ENCODE peak calls at places on chromosomes 7 and 10, in four cellular contexts. S, Z, A and X are unnamed samples. For H3K79me1, the result is how much of the 10 kb centered on the place peaks cover.

GRCh38 chr10:129719889-129720590 is 244.0 kb downstream of the EBF3 start:
- DNase-seq in A (no peak), Z (no peak), S (no peak), X (no peak)

GRCh38 chr10:100315603-100316002 is 14.4 kb downstream of the PKD2L1 start:
- DNase-seq in Z (no peak), S (no peak), A (no peak), X (peak)

GRCh38 chr7:115087437-115087836 is 165.5 kb downstream of the MDFIC start:
- DNase-seq in S (peak), A (no peak), Z (peak), X (peak)

GRCh38 chr7:27740449-27741086 is 606 bp downstream of the TAX1BP1 start:
- DNase-seq in A (peak), S (peak), Z (peak), X (peak)

GRCh38 chr10:27998178-27998953 is 513 bp downstream of the ODAD2 start:
- DNase-seq in A (peak), Z (no peak), S (peak), X (peak)

GRCh38 chr10:103696411-103697145 is 158.8 kb downstream of the SH3PXD2A start:
- DNase-seq in S (peak), A (peak), Z (peak), X (peak)

GRCh38 chr10:71812016-71812912 is 38.8 kb downstream of the PSAP start:
- DNase-seq in S (peak), Z (no peak), A (peak), X (peak)

GRCh38 chr10:132001238-132001977 is 19.7 kb upstream of the BNIP3 start:
- DNase-seq in S (peak), A (peak), Z (no peak), X (peak)

DNA sequence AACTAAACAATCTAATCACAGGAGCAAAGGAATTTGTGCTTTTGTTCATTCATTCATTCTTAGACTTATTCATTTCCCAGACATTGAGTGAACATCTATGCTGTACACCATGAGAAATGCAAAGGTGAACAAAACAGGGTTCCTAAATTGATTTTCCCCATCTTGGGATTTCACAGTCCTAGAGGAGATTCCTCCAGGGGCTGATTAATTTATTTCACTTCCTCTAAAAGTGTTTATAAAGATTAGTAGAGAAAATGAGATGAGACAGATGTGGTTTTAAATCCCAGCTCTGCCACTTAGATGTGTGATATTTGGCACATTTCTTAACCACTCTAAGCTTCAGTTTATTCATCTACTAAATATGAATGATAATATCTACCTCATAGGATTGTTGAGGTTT is 8.9 kb downstream of the CCDC71L start:
- DNase-seq in S (no peak), A (no peak), Z (no peak), X (no peak)
- H4K5ac ChIP-seq in S (no peak), A (no peak), Z (no peak), X (no peak)

DNA sequence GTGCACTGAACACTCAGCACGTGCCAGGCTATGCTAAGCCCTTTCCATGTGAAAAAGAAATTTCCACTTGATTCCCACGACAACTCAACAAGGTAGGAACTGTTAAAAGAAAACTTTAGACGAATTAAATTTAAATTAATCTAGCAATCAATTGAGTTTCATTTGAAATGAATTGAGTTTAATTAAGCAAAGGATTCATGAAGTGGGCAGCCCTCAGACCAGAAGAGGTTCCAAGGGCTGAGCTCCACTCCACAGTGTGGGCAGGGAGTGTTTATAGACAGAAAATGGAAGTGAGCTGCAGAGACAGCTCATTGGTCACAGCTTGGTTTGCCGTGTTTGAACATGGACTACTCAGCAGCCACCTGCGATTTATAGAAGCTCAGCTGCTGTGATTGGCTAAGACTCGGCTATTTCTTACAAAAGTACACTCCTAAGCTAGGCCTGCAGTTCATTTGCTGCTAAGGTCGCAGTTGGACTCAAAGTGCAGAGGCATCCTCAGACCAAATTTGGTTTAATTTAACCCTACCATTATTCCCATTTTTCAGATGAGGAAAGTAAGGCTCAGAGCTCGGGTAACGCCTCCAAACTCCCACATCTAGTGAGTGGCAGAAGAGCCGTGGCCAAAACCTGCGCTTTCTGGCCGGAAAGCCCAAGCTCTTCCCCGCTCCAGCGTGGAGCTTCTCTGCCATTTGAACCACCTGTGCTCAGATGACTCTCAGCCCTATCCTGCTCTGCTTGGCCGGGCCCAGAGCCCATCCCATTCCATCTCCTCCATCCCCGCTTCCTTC is 24.9 kb downstream of the CALML3 start:
- DNase-seq in A (no peak), Z (no peak), S (no peak), X (no peak)
- H3K79me1 ChIP-seq in A (under half), Z (under half), S (under half), X (under half)

DNA sequence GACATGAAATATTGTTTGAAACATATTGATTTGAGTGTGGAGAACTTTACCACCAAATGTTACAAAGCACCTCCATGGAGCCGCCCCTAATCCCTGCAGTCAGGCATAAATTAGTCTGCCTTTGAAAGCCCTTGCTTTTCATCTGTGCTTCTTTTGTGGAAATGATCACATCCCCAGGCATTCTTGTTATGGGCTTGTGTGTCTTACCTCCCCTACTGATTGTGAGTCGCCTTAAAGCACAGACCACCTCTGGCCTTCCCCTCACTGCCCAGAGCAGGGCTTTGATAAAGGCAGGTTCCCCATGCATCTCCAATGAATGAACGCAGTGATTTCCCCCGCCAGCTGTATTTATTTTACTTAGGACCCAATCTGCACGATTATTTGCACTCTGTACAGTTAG is 108.0 kb downstream of the CUBN start:
- DNase-seq in S (peak), Z (no peak), A (no peak), X (peak)
- H3K27ac ChIP-seq in S (no peak), Z (no peak), A (no peak), X (peak)

DNA sequence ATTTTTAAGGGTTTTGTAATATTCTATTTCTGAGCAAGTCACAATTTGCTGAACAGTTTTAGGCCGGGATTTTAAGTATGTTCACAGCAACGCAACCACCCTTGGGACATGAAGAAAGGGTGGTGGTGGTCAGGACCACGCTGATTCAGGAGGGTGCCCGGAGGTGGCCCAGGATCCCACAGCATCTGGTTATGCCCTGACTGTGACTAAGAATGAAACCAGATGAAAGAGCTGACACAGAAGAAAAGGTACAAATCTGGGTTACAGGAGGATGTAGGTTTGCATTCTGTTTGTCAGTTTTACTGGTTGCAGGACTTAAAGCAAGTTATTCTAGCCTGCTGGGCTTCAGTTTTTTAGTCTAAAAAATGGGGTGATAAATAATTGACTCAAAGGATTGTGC is 279.7 kb downstream of the CCSER2 start:
- DNase-seq in Z (no peak), S (no peak), A (no peak), X (no peak)
- H4K5ac ChIP-seq in Z (no peak), S (no peak), A (no peak), X (no peak)

GRCh38 chr7:5596046-5596895 is 172.6 kb upstream of the TNRC18 start:
- DNase-seq in A (peak), S (peak), Z (no peak), X (peak)

GRCh38 chr7:5597772-5598171 is 174.1 kb upstream of the TNRC18 start:
- DNase-seq in S (no peak), Z (no peak), A (no peak), X (no peak)

GRCh38 chr7:5595545-5596045 is 172.0 kb upstream of the TNRC18 start:
- DNase-seq in A (no peak), S (peak), Z (no peak), X (peak)

GRCh38 chr7:5596896-5597246 is 173.2 kb upstream of the TNRC18 start:
- DNase-seq in S (no peak), Z (no peak), A (no peak), X (no peak)

GRCh38 chr7:5594616-5595544 is 171.2 kb upstream of the TNRC18 start:
- DNase-seq in Z (no peak), A (peak), S (peak), X (peak)
- H3K79me1 ChIP-seq in Z (under half), A (under half), S (under half), X (under half)

GRCh38 chr7:130559184-130559583 is 67.3 kb downstream of the MEST start:
- DNase-seq in A (no peak), S (no peak), Z (no peak), X (no peak)

GRCh38 chr7:130566168-130566897 is 74.4 kb downstream of the MEST start:
- DNase-seq in Z (no peak), S (peak), A (no peak), X (no peak)

GRCh38 chr7:130566898-130567280 is 75.0 kb downstream of the MEST start:
- DNase-seq in Z (no peak), A (no peak), S (no peak), X (no peak)

DNA sequence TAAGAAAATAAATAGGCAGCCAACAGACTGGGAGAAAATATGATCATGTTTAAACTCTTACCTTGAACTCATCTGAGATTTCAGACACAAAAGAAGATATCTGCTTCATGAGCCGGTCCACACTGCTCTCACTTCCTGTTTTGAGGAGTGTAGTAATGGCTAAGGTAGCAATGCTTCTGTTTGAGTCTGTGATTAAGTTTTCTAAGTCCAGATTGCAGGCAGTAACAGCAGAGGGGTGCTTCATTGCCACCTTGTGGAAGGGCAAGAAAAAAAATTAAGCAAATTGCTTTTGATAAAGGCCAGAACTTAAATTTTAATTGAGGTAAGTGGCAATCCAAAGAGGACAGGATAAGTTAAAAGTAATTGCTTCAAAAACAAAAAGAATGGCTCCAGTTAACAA is 69.1 kb downstream of the MEST start:
- DNase-seq in S (peak), A (no peak), Z (peak), X (peak)
- H3K27ac ChIP-seq in S (no peak), A (no peak), Z (no peak), X (no peak)